ENCODE peak calls at places on chromosomes 2 and 18, in eight cellular contexts. J is activated CD4-positive, alpha-beta T cell treated with anti-CD3 and anti-CD28 coated beads, Interleukin-2, amount 10 ng/mL, durations not matched to agents 7 days and 5 days; Z is foreskin fibroblast; C is Kasumi-1; D is NCI-H510A; F is endothelial cell of umbilical vein; E is activated T-helper 1 cell treated with anti-CD3 and anti-CD28 coated beads, Interleukin-2, amount 50 U/mL, for 16 hours; A is SK-N-DZ. R is an unnamed sample.

GRCh38 chr2:239179851-239180371 is 220.9 kb downstream of the HDAC4 start:
- DNase-seq in J (no peak), Z (no peak), C (no peak), D (no peak), F (no peak), E (no peak), A (no peak), R (no peak)

GRCh38 chr2:47036489-47036769 is 118.7 kb downstream of the STPG4 start:
- DNase-seq in J (no peak), Z (no peak), C (no peak), D (no peak), F (no peak), E (no peak), A (no peak), R (no peak)

GRCh38 chr2:212402316-212402715 is 136.3 kb downstream of the ERBB4 start:
- DNase-seq in J (no peak), Z (no peak), C (no peak), D (no peak), F (no peak), E (no peak), A (no peak), R (no peak)

GRCh38 chr2:53515435-53516332 is 251.9 kb upstream of the CHAC2 start:
- DNase-seq in J (no peak), Z (no peak), C (no peak), D (no peak), F (peak; percentile 18), E (no peak), A (peak; percentile 40), R (no peak)

GRCh38 chr2:215361876-215362561 is 50.2 kb downstream of the ATIC start:
- DNase-seq in J (no peak), Z (peak; percentile 24), C (no peak), D (no peak), F (no peak), E (no peak), A (peak; percentile 8), R (no peak)

GRCh38 chr18:58454406-58455061 is 174.4 kb downstream of the ALPK2 start:
- DNase-seq in J (no peak), Z (no peak), C (no peak), D (no peak), F (no peak), E (no peak), A (no peak), R (no peak)

GRCh38 chr2:83320053-83320452 is 1139.0 kb downstream of the SUCLG1 start:
- DNase-seq in J (no peak), Z (no peak), C (no peak), D (no peak), F (no peak), E (no peak), A (no peak), R (no peak)

GRCh38 chr2:172462393-172463381 is 35.3 kb downstream of the ITGA6 start:
- DNase-seq in J (peak; percentile 77), Z (no peak), C (peak; percentile 70), D (no peak), F (no peak), E (peak; percentile 11), A (no peak), R (no peak)

GRCh38 chr2:176817061-176817565 is 395.5 kb upstream of the HNRNPA3 start:
- DNase-seq in J (peak; percentile 20), Z (no peak), C (peak; percentile 10), D (no peak), F (no peak), E (no peak), A (peak; percentile 57), R (no peak)

GRCh38 chr2:23801396-23801795 is 125.5 kb downstream of the ATAD2B start:
- DNase-seq in J (no peak), Z (peak; percentile 69), C (no peak), D (no peak), F (no peak), E (no peak), A (no peak), R (no peak)

GRCh38 chr2:237860273-237860935 is 981 bp downstream of the RAMP1 start:
- DNase-seq in J (no peak), Z (no peak), C (no peak), D (no peak), F (no peak), E (no peak), A (no peak), R (no peak)

GRCh38 chr2:132937629-132938028 is 267.6 kb upstream of the LYPD1 start:
- DNase-seq in J (no peak), Z (no peak), C (no peak), D (no peak), F (peak; percentile 4), E (no peak), A (no peak), R (no peak)

GRCh38 chr2:217279130-217279529 is 419.3 kb upstream of the TNP1 start:
- DNase-seq in J (no peak), Z (peak; percentile 78), C (no peak), D (no peak), F (no peak), E (no peak), A (no peak), R (no peak)

R was measured in heart right ventricle.